ENCODE peak calls at places on chromosomes 1 and 21, in eight cellular contexts. L, J, O, Q, D, T, I and U are unnamed samples.

GRCh38 chr21:35543746-35544145 is 494.6 kb upstream of the RUNX1 start:
- DNase-seq in J (no peak), I (no peak), Q (no peak), T (no peak), L (no peak), D (no peak), O (no peak), U (no peak)

GRCh38 chr1:68528243-68528642 is 31.4 kb upstream of the DEPDC1 start:
- DNase-seq in I (no peak), L (no peak), T (no peak), D (no peak), O (no peak), Q (no peak), J (no peak), U (no peak)

GRCh38 chr1:89767618-89768017 is 53.2 kb upstream of the LRRC8D start:
- DNase-seq in Q (no peak), O (no peak), L (no peak), D (no peak), I (no peak), J (no peak), T (no peak), U (no peak)

GRCh38 chr1:180680558-180681144 is 48.8 kb downstream of the XPR1 start:
- DNase-seq in O (no peak), I (peak), Q (no peak), L (no peak), T (no peak), D (no peak), J (no peak), U (no peak)

GRCh38 chr1:119679223-119679622 is 31.2 kb upstream of the ZNF697 start:
- DNase-seq in D (no peak), T (no peak), J (no peak), I (no peak), Q (no peak), L (no peak), O (no peak), U (no peak)

GRCh38 chr1:207001492-207002245 is 30.9 kb downstream of the C1orf116 start:
- DNase-seq in Q (no peak), T (no peak), I (no peak), J (no peak), D (peak), O (no peak), L (no peak), U (no peak)

GRCh38 chr1:15014521-15014920 is 139.0 kb upstream of the TMEM51 start:
- DNase-seq in O (no peak), Q (no peak), D (no peak), T (no peak), I (no peak), J (no peak), L (no peak), U (no peak)

GRCh38 chr1:48661726-48662483 is 114.8 kb downstream of the BEND5 start:
- DNase-seq in I (no peak), T (no peak), Q (no peak), O (no peak), D (no peak), L (no peak), J (no peak), U (no peak)